ENCODE peak calls at places on chromosomes 1 and 21, in eight cellular contexts. L, W, P, A, E, I, K and H are unnamed samples.

GRCh38 chr1:206555473-206555935 is 48.2 kb downstream of the RASSF5 start:
- DNase-seq in I (no peak), W (no peak), K (no peak), E (no peak), P (no peak), L (peak), A (peak), H (no peak)

GRCh38 chr1:209675567-209676154 is 449 bp downstream of the G0S2 start:
- DNase-seq in E (peak), L (peak), P (peak), W (peak), K (peak), A (peak), I (no peak), H (peak)

GRCh38 chr1:33624991-33625870 is 152.8 kb downstream of the ZSCAN20 start:
- DNase-seq in I (peak), W (no peak), P (peak), L (peak), E (no peak), A (no peak), K (peak), H (peak)

GRCh38 chr1:154474802-154475201 is 27.2 kb upstream of the TDRD10 start:
- DNase-seq in I (no peak), E (peak), W (peak), K (no peak), P (no peak), A (peak), L (no peak), H (no peak)

GRCh38 chr1:111990026-111990877 is 784 bp upstream of the KCND3 start:
- DNase-seq in L (peak), K (peak), E (peak), W (peak), A (no peak), P (no peak), I (no peak), H (peak)

GRCh38 chr1:2825487-2826189 is 24.1 kb upstream of the TTC34 start:
- DNase-seq in W (no peak), A (no peak), P (no peak), K (no peak), E (no peak), L (no peak), I (no peak), H (no peak)

GRCh38 chr1:3717715-3718601 is 34.3 kb upstream of the CCDC27 start:
- DNase-seq in A (no peak), P (no peak), K (peak), I (peak), W (no peak), L (peak), E (peak), H (peak)

GRCh38 chr1:187682112-187682511 is 853.4 kb downstream of the PLA2G4A start:
- DNase-seq in P (no peak), L (no peak), A (no peak), K (no peak), W (no peak), I (no peak), E (no peak), H (no peak)

GRCh38 chr1:1942753-1943656 is 23.9 kb upstream of the TMEM52 start:
- DNase-seq in A (no peak), K (no peak), W (peak), P (no peak), L (no peak), I (no peak), E (no peak), H (no peak)

GRCh38 chr1:43493661-43494450 is 36.8 kb upstream of the PTPRF start:
- DNase-seq in L (peak), E (peak), W (no peak), I (no peak), A (no peak), P (no peak), K (peak), H (peak)

GRCh38 chr21:29084372-29084771 is 10.9 kb upstream of the CCT8 start:
- DNase-seq in L (no peak), K (no peak), P (no peak), A (no peak), W (no peak), I (no peak), E (peak), H (no peak)

GRCh38 chr1:211092955-211093354 is 41.0 kb downstream of the KCNH1 start:
- DNase-seq in P (no peak), K (no peak), L (no peak), W (no peak), I (no peak), E (no peak), A (no peak), H (no peak)